ENCODE peak calls at places on chromosomes 1 and 21, in seven cellular contexts. B is progenitor cell of endocrine pancreas, C is left ventricle myocardium inferior, V is PC-3, P is fibroblast of lung, F is uterus, D is foreskin fibroblast. W is an unnamed sample.

GRCh38 chr1:230717251-230717650 is 3.3 kb upstream of the AGT start:
- DNase-seq in B (no peak), C (no peak), V (no peak), P (peak), F (no peak), D (no peak), W (peak)

GRCh38 chr1:67682659-67683197 is 2.3 kb upstream of the GADD45A start:
- DNase-seq in B (no peak), C (no peak), V (peak), P (peak), F (no peak), D (peak), W (peak)

GRCh38 chr21:18443686-18444085 is 40.1 kb upstream of the TMPRSS15 start:
- DNase-seq in B (no peak), C (no peak), V (no peak), P (no peak), F (no peak), D (no peak), W (no peak)

GRCh38 chr1:48203287-48203900 is 19.1 kb upstream of the SLC5A9 start:
- DNase-seq in B (no peak), C (no peak), V (peak), P (peak), F (no peak), D (peak), W (peak)

GRCh38 chr1:160996195-160996594 is 24.8 kb downstream of the F11R start:
- DNase-seq in B (no peak), C (no peak), V (peak), P (peak), F (no peak), D (peak), W (peak)

GRCh38 chr1:40625076-40625475 is 40.4 kb downstream of the RIMS3 start:
- DNase-seq in B (no peak), C (no peak), V (peak), P (no peak), F (no peak), D (no peak), W (peak)

GRCh38 chr1:41739061-41739955 is 179.4 kb downstream of the HIVEP3 start:
- DNase-seq in B (no peak), C (peak), V (no peak), P (no peak), F (peak), D (peak), W (peak)

GRCh38 chr1:28185071-28185470 is 8.6 kb upstream of the PTAFR start:
- DNase-seq in B (no peak), C (no peak), V (no peak), P (no peak), F (no peak), D (no peak), W (no peak)

GRCh38 chr1:26553942-26554682 is 24.6 kb downstream of the RPS6KA1 start:
- DNase-seq in B (no peak), C (no peak), V (no peak), P (no peak), F (no peak), D (no peak), W (no peak)

GRCh38 chr1:46589529-46589928 is 14.5 kb downstream of the MKNK1 start:
- DNase-seq in B (no peak), C (no peak), V (no peak), P (no peak), F (no peak), D (no peak), W (no peak)

GRCh38 chr1:172382949-172383348 is 37.5 kb upstream of the C1orf105 start:
- DNase-seq in B (no peak), C (no peak), V (no peak), P (no peak), F (no peak), D (no peak), W (no peak)

GRCh38 chr1:56788588-56788987 is 30.6 kb downstream of the FYB2 start:
- DNase-seq in B (no peak), C (peak), V (peak), P (peak), F (no peak), D (no peak), W (no peak)

GRCh38 chr21:16517380-16517779 is 787.6 kb downstream of the USP25 start:
- DNase-seq in B (no peak), C (no peak), V (no peak), P (peak), F (no peak), D (no peak), W (no peak)

GRCh38 chr1:116374340-116375164 is 1.5 kb downstream of the ATP1A1 start:
- DNase-seq in B (no peak), C (no peak), V (no peak), P (peak), F (no peak), D (no peak), W (no peak)

GRCh38 chr21:19832551-19832950 is 1165.7 kb upstream of the NCAM2 start:
- DNase-seq in B (no peak), C (no peak), V (no peak), P (no peak), F (no peak), D (no peak), W (no peak)

GRCh38 chr1:208851376-208851775 is 607.2 kb upstream of the PLXNA2 start:
- DNase-seq in B (no peak), C (no peak), V (no peak), P (no peak), F (no peak), D (no peak), W (no peak)

GRCh38 chr1:248187363-248187762 is 9.7 kb upstream of the OR2M3 start:
- DNase-seq in B (no peak), C (no peak), V (peak), P (no peak), F (no peak), D (no peak), W (no peak)

GRCh38 chr1:193516755-193517388 is 330.5 kb upstream of the B3GALT2 start:
- DNase-seq in B (no peak), C (no peak), V (no peak), P (no peak), F (no peak), D (no peak), W (no peak)

GRCh38 chr1:30414086-30414850 is 309.1 kb downstream of the MATN1 start:
- DNase-seq in B (no peak), C (no peak), V (no peak), P (no peak), F (peak), D (no peak), W (no peak)

GRCh38 chr1:160374701-160375443 is 8.0 kb downstream of the NHLH1 start:
- DNase-seq in B (no peak), C (no peak), V (no peak), P (no peak), F (no peak), D (no peak), W (no peak)

GRCh38 chr1:8986814-8987190 is 39.4 kb downstream of the SLC2A7 start:
- DNase-seq in B (no peak), C (no peak), V (no peak), P (no peak), F (no peak), D (no peak), W (no peak)

DNA sequence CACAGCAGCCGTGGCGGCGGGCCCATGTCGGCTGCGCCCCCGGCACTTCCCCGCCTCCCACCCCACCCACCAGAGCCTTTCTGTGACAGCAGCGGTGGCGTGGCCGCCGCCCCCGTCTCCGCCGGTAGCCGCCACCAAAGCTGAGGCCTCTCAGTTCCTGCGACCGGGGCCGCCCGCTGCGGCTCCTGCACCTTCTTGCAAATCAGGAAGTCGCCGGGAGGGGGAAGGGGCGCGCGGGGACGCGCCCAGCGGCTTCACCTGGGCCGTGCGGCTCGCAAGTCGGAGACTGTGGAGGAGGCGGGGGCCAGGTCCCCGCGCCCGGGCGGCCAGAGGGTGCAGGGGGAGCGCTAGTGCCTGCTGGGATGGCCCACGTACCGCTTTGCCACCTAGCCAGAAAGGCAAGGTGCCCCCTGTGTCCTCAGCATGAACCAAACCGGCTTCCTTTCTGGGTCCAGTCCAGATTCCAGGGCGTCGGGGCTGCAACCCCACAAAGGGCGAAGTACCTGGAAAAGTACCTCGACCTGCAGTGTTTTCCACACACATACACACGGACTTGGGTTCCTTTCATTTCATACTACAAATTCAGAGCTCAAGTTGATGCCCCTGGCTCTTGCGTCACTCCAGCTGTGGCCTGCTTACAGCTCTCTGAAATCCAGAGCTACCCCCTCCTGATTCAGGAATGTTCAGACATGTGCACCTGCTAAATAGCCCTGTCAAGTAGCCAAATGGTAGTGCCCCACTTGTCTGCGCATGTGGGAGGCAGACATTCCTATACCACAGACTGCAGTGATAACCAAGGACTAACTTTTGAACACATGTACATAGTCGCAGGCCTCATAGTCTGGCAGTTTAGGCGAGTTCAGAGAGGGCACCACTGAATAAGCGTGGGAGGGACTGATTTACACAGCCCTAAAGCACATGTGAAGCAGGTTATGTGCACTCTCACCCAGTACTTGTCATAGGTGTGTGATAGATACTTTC is at the start of gene DENND1B:
- DNase-seq in B (peak), C (peak), V (peak), P (peak), F (peak), D (peak), W (peak)
- TF ChIP-seq CTCF in B (peak), C (peak), V (no peak), P (no peak), F (no peak), D (no peak), W (no peak)

DNA sequence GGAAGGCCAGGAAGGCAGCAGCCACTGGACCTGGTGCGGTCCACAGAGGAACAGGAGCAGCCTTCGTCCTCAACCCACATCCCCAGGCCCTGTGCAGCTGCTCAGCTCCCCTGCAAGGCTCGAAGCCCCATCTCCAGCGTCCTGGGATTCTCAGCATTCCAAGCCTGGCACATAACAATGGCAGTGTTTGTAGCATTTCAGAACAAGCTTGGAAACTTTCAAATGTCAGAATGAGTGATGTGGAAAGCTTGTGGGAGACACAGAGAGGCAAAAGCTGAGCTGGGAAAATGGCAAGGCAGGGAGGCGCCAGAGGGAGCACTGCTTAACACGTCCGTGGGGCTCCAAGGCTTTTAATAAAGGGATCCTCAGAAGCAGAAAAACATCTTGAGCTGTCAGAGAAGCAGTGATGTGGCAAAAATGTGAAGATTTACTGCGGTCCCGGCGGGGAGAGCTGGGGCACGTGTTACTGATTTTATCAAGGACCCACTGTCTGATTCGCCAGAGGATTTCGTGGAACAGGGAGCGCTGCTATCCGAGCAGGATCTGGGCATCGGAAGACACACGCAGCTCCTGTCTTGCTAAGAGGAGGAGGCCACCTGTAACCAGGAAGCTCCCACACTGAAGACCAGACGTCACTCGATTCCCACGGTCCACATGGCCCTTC is 38.1 kb downstream of the TOMM20 start:
- DNase-seq in B (no peak), C (no peak), V (no peak), P (peak), F (peak), D (no peak), W (no peak)
- TF ChIP-seq CTCF in B (no peak), C (no peak), V (no peak), P (no peak), F (no peak), D (no peak), W (no peak)

GRCh38 chr1:241270016-241270415 is 87.0 kb downstream of the RGS7 start:
- DNase-seq in B (no peak), C (no peak), V (no peak), P (no peak), F (no peak), D (no peak), W (no peak)

GRCh38 chr1:241266121-241266520 is 90.9 kb downstream of the RGS7 start:
- DNase-seq in B (no peak), C (no peak), V (peak), P (no peak), F (no peak), D (no peak), W (no peak)

GRCh38 chr1:241271427-241271826 is 85.6 kb downstream of the RGS7 start:
- DNase-seq in B (no peak), C (no peak), V (no peak), P (no peak), F (no peak), D (no peak), W (no peak)

GRCh38 chr1:241265428-241265827 is 91.6 kb downstream of the RGS7 start:
- DNase-seq in B (no peak), C (no peak), V (peak), P (no peak), F (no peak), D (peak), W (no peak)

DNA sequence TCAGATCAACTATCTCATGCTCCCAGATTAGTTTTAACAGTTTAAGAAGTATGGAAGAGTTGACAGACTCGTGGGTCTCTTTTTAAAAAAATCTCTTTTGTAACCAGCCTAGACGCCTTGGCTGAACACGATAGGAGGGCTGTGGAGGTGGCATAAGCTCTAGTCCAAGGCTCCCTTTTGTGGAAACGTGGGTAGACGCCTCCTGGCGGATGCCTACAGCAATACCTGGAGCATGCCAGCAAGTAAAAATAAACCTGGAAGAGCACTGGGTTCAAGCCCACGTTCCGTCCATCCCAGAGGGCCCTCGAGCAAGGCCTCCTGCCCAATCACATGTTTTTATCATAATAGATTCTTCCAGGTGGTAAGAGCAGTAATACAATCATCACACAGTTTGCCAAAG is 87.9 kb downstream of the RGS7 start:
- DNase-seq in B (no peak), C (no peak), V (peak), P (no peak), F (no peak), D (no peak), W (peak)
- TF ChIP-seq CTCF in B (peak), C (no peak), V (peak), P (no peak), F (no peak), D (no peak), W (peak)

DNA sequence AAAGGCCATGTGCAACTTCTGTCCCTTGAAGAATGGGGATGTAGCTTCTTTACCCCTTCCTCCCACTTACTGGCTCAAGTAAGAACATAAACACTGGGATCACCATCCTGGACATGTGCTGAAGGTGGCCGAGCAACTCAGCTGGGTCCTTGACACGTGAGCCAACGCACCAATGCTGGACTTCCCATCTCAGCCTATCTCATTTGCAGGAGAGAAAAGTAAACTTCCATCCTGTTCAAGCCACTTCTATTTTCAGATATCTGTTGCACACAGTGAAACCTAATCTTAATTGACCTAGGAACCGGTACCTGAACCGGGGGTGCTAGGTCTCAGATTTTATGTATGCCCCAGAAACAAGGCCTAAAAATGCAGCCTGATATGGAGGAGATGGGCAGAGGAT is 75.3 kb downstream of the HLCS start:
- DNase-seq in B (no peak), C (no peak), V (no peak), P (no peak), F (no peak), D (no peak), W (no peak)
- TF ChIP-seq CTCF in B (no peak), C (no peak), V (no peak), P (no peak), F (no peak), D (no peak), W (no peak)

W was measured in MCF 10A.